ENCODE peak calls at places on chromosome 10, in nine cellular contexts. One of them, this sample, is unnamed.

GRCh38 chr10:32151876-32152275 is 95.7 kb upstream of the KIF5B start:
- DNase-seq in Peyer's patch: no peak
- DNase-seq in T-helper 17 cell: no peak
- DNase-seq in cortex of kidney: no peak
- DNase-seq in left cardiac atrium: no peak
- DNase-seq in SHP77 treated with DMSO at 0.1 percent for 48 hours: no peak
- DNase-seq in type B pancreatic cell: no peak
- DNase-seq in cardiac muscle cell: no peak
- DNase-seq in stimulated activated CD8-positive, alpha-beta memory T cell treated with anti-CD3 and anti-CD28 coated beads, Interleukin-12 subunit alpha, Interleukin-12 subunit beta, amount 100 ng/mL, for 4 hours: no peak
- DNase-seq in this sample: peak

GRCh38 chr10:99785646-99786045 is 3.2 kb downstream of the ABCC2 start:
- DNase-seq in left cardiac atrium: no peak
- DNase-seq in cardiac muscle cell: no peak
- DNase-seq in T-helper 17 cell: no peak
- DNase-seq in stimulated activated CD8-positive, alpha-beta memory T cell treated with anti-CD3 and anti-CD28 coated beads, Interleukin-12 subunit alpha, Interleukin-12 subunit beta, amount 100 ng/mL, for 4 hours: no peak
- DNase-seq in type B pancreatic cell: no peak
- DNase-seq in cortex of kidney: no peak
- DNase-seq in SHP77 treated with DMSO at 0.1 percent for 48 hours: no peak
- DNase-seq in Peyer's patch: no peak
- DNase-seq in this sample: no peak

GRCh38 chr10:132233501-132234075 is 46.8 kb downstream of the DPYSL4 start:
- DNase-seq in SHP77 treated with DMSO at 0.1 percent for 48 hours: no peak
- DNase-seq in type B pancreatic cell: no peak
- DNase-seq in T-helper 17 cell: no peak
- DNase-seq in cortex of kidney: no peak
- DNase-seq in cardiac muscle cell: no peak
- DNase-seq in stimulated activated CD8-positive, alpha-beta memory T cell treated with anti-CD3 and anti-CD28 coated beads, Interleukin-12 subunit alpha, Interleukin-12 subunit beta, amount 100 ng/mL, for 4 hours: no peak
- DNase-seq in Peyer's patch: no peak
- DNase-seq in left cardiac atrium: no peak
- DNase-seq in this sample: no peak

GRCh38 chr10:71598673-71599072 is 120.9 kb downstream of the C10orf105 start:
- DNase-seq in T-helper 17 cell: no peak
- DNase-seq in stimulated activated CD8-positive, alpha-beta memory T cell treated with anti-CD3 and anti-CD28 coated beads, Interleukin-12 subunit alpha, Interleukin-12 subunit beta, amount 100 ng/mL, for 4 hours: no peak
- DNase-seq in type B pancreatic cell: no peak
- DNase-seq in SHP77 treated with DMSO at 0.1 percent for 48 hours: no peak
- DNase-seq in Peyer's patch: no peak
- DNase-seq in cortex of kidney: no peak
- DNase-seq in left cardiac atrium: peak
- DNase-seq in cardiac muscle cell: no peak
- DNase-seq in this sample: no peak

GRCh38 chr10:132446661-132447445 is 49.9 kb downstream of the PWWP2B start:
- DNase-seq in cortex of kidney: no peak
- DNase-seq in type B pancreatic cell: no peak
- DNase-seq in left cardiac atrium: no peak
- DNase-seq in SHP77 treated with DMSO at 0.1 percent for 48 hours: peak
- DNase-seq in stimulated activated CD8-positive, alpha-beta memory T cell treated with anti-CD3 and anti-CD28 coated beads, Interleukin-12 subunit alpha, Interleukin-12 subunit beta, amount 100 ng/mL, for 4 hours: peak
- DNase-seq in Peyer's patch: peak
- DNase-seq in T-helper 17 cell: peak
- DNase-seq in cardiac muscle cell: peak
- DNase-seq in this sample: peak

GRCh38 chr10:77431209-77431611 is 206.4 kb downstream of the KCNMA1 start:
- DNase-seq in left cardiac atrium: no peak
- DNase-seq in cortex of kidney: no peak
- DNase-seq in SHP77 treated with DMSO at 0.1 percent for 48 hours: no peak
- DNase-seq in Peyer's patch: no peak
- DNase-seq in cardiac muscle cell: no peak
- DNase-seq in type B pancreatic cell: no peak
- DNase-seq in T-helper 17 cell: no peak
- DNase-seq in stimulated activated CD8-positive, alpha-beta memory T cell treated with anti-CD3 and anti-CD28 coated beads, Interleukin-12 subunit alpha, Interleukin-12 subunit beta, amount 100 ng/mL, for 4 hours: no peak
- DNase-seq in this sample: no peak

GRCh38 chr10:67629461-67629971 is 66.5 kb downstream of the CTNNA3 start:
- DNase-seq in cortex of kidney: no peak
- DNase-seq in left cardiac atrium: no peak
- DNase-seq in cardiac muscle cell: peak
- DNase-seq in T-helper 17 cell: no peak
- DNase-seq in stimulated activated CD8-positive, alpha-beta memory T cell treated with anti-CD3 and anti-CD28 coated beads, Interleukin-12 subunit alpha, Interleukin-12 subunit beta, amount 100 ng/mL, for 4 hours: no peak
- DNase-seq in SHP77 treated with DMSO at 0.1 percent for 48 hours: no peak
- DNase-seq in type B pancreatic cell: no peak
- DNase-seq in Peyer's patch: no peak
- DNase-seq in this sample: no peak

GRCh38 chr10:69807696-69808095 is 6.0 kb downstream of the COL13A1 start:
- DNase-seq in type B pancreatic cell: no peak
- DNase-seq in stimulated activated CD8-positive, alpha-beta memory T cell treated with anti-CD3 and anti-CD28 coated beads, Interleukin-12 subunit alpha, Interleukin-12 subunit beta, amount 100 ng/mL, for 4 hours: no peak
- DNase-seq in SHP77 treated with DMSO at 0.1 percent for 48 hours: no peak
- DNase-seq in cortex of kidney: no peak
- DNase-seq in T-helper 17 cell: no peak
- DNase-seq in Peyer's patch: no peak
- DNase-seq in left cardiac atrium: no peak
- DNase-seq in cardiac muscle cell: no peak
- DNase-seq in this sample: peak

GRCh38 chr10:51400354-51401096 is 298.9 kb downstream of the CSTF2T start:
- DNase-seq in left cardiac atrium: no peak
- DNase-seq in T-helper 17 cell: no peak
- DNase-seq in cortex of kidney: no peak
- DNase-seq in SHP77 treated with DMSO at 0.1 percent for 48 hours: no peak
- DNase-seq in cardiac muscle cell: no peak
- DNase-seq in type B pancreatic cell: no peak
- DNase-seq in Peyer's patch: no peak
- DNase-seq in stimulated activated CD8-positive, alpha-beta memory T cell treated with anti-CD3 and anti-CD28 coated beads, Interleukin-12 subunit alpha, Interleukin-12 subunit beta, amount 100 ng/mL, for 4 hours: no peak
- DNase-seq in this sample: no peak

GRCh38 chr10:96667401-96667800 is 52.9 kb downstream of the PIK3AP1 start:
- DNase-seq in left cardiac atrium: no peak
- DNase-seq in Peyer's patch: no peak
- DNase-seq in SHP77 treated with DMSO at 0.1 percent for 48 hours: no peak
- DNase-seq in cardiac muscle cell: no peak
- DNase-seq in cortex of kidney: no peak
- DNase-seq in stimulated activated CD8-positive, alpha-beta memory T cell treated with anti-CD3 and anti-CD28 coated beads, Interleukin-12 subunit alpha, Interleukin-12 subunit beta, amount 100 ng/mL, for 4 hours: no peak
- DNase-seq in T-helper 17 cell: no peak
- DNase-seq in type B pancreatic cell: no peak
- DNase-seq in this sample: no peak

GRCh38 chr10:121910673-121911420 is 17.0 kb downstream of the ATE1 start:
- DNase-seq in cardiac muscle cell: no peak
- DNase-seq in stimulated activated CD8-positive, alpha-beta memory T cell treated with anti-CD3 and anti-CD28 coated beads, Interleukin-12 subunit alpha, Interleukin-12 subunit beta, amount 100 ng/mL, for 4 hours: no peak
- DNase-seq in T-helper 17 cell: no peak
- DNase-seq in left cardiac atrium: no peak
- DNase-seq in Peyer's patch: no peak
- DNase-seq in cortex of kidney: no peak
- DNase-seq in SHP77 treated with DMSO at 0.1 percent for 48 hours: no peak
- DNase-seq in type B pancreatic cell: no peak
- DNase-seq in this sample: peak

GRCh38 chr10:86349940-86350630 is 16.5 kb downstream of the GRID1 start:
- DNase-seq in cortex of kidney: no peak
- DNase-seq in T-helper 17 cell: no peak
- DNase-seq in left cardiac atrium: no peak
- DNase-seq in cardiac muscle cell: no peak
- DNase-seq in SHP77 treated with DMSO at 0.1 percent for 48 hours: no peak
- DNase-seq in stimulated activated CD8-positive, alpha-beta memory T cell treated with anti-CD3 and anti-CD28 coated beads, Interleukin-12 subunit alpha, Interleukin-12 subunit beta, amount 100 ng/mL, for 4 hours: no peak
- DNase-seq in type B pancreatic cell: no peak
- DNase-seq in Peyer's patch: no peak
- DNase-seq in this sample: no peak

GRCh38 chr10:13231190-13231589 is 3.0 kb downstream of the UCMA start:
- DNase-seq in SHP77 treated with DMSO at 0.1 percent for 48 hours: no peak
- DNase-seq in stimulated activated CD8-positive, alpha-beta memory T cell treated with anti-CD3 and anti-CD28 coated beads, Interleukin-12 subunit alpha, Interleukin-12 subunit beta, amount 100 ng/mL, for 4 hours: no peak
- DNase-seq in left cardiac atrium: no peak
- DNase-seq in type B pancreatic cell: no peak
- DNase-seq in Peyer's patch: no peak
- DNase-seq in cortex of kidney: no peak
- DNase-seq in cardiac muscle cell: no peak
- DNase-seq in T-helper 17 cell: no peak
- DNase-seq in this sample: no peak

GRCh38 chr10:121088524-121088923 is 237.4 kb downstream of the WDR11 start:
- DNase-seq in Peyer's patch: no peak
- DNase-seq in cortex of kidney: no peak
- DNase-seq in SHP77 treated with DMSO at 0.1 percent for 48 hours: no peak
- DNase-seq in stimulated activated CD8-positive, alpha-beta memory T cell treated with anti-CD3 and anti-CD28 coated beads, Interleukin-12 subunit alpha, Interleukin-12 subunit beta, amount 100 ng/mL, for 4 hours: no peak
- DNase-seq in type B pancreatic cell: no peak
- DNase-seq in T-helper 17 cell: no peak
- DNase-seq in cardiac muscle cell: peak
- DNase-seq in left cardiac atrium: no peak
- DNase-seq in this sample: no peak

GRCh38 chr10:68561804-68562649 is 1.9 kb downstream of the TET1 start:
- DNase-seq in Peyer's patch: no peak
- DNase-seq in stimulated activated CD8-positive, alpha-beta memory T cell treated with anti-CD3 and anti-CD28 coated beads, Interleukin-12 subunit alpha, Interleukin-12 subunit beta, amount 100 ng/mL, for 4 hours: no peak
- DNase-seq in cortex of kidney: no peak
- DNase-seq in left cardiac atrium: no peak
- DNase-seq in type B pancreatic cell: no peak
- DNase-seq in T-helper 17 cell: no peak
- DNase-seq in cardiac muscle cell: peak
- DNase-seq in SHP77 treated with DMSO at 0.1 percent for 48 hours: no peak
- DNase-seq in this sample: peak

GRCh38 chr10:106978746-106979145 is 185.8 kb downstream of the SORCS1 start:
- DNase-seq in stimulated activated CD8-positive, alpha-beta memory T cell treated with anti-CD3 and anti-CD28 coated beads, Interleukin-12 subunit alpha, Interleukin-12 subunit beta, amount 100 ng/mL, for 4 hours: no peak
- DNase-seq in left cardiac atrium: no peak
- DNase-seq in cortex of kidney: no peak
- DNase-seq in T-helper 17 cell: no peak
- DNase-seq in SHP77 treated with DMSO at 0.1 percent for 48 hours: no peak
- DNase-seq in cardiac muscle cell: no peak
- DNase-seq in Peyer's patch: no peak
- DNase-seq in type B pancreatic cell: no peak
- DNase-seq in this sample: no peak

GRCh38 chr10:119333146-119333792 is 125.9 kb downstream of the GRK5 start:
- DNase-seq in cardiac muscle cell: no peak
- DNase-seq in type B pancreatic cell: no peak
- DNase-seq in T-helper 17 cell: no peak
- DNase-seq in cortex of kidney: no peak
- DNase-seq in stimulated activated CD8-positive, alpha-beta memory T cell treated with anti-CD3 and anti-CD28 coated beads, Interleukin-12 subunit alpha, Interleukin-12 subunit beta, amount 100 ng/mL, for 4 hours: peak
- DNase-seq in SHP77 treated with DMSO at 0.1 percent for 48 hours: no peak
- DNase-seq in Peyer's patch: peak
- DNase-seq in left cardiac atrium: no peak
- DNase-seq in this sample: peak

GRCh38 chr10:124388823-124389612 is 29.7 kb downstream of the OAT start:
- DNase-seq in SHP77 treated with DMSO at 0.1 percent for 48 hours: no peak
- DNase-seq in T-helper 17 cell: peak
- DNase-seq in Peyer's patch: peak
- DNase-seq in type B pancreatic cell: peak
- DNase-seq in cortex of kidney: peak
- DNase-seq in stimulated activated CD8-positive, alpha-beta memory T cell treated with anti-CD3 and anti-CD28 coated beads, Interleukin-12 subunit alpha, Interleukin-12 subunit beta, amount 100 ng/mL, for 4 hours: peak
- DNase-seq in left cardiac atrium: peak
- DNase-seq in cardiac muscle cell: peak
- DNase-seq in this sample: peak

GRCh38 chr10:100470367-100470766 is 7.6 kb downstream of the WNT8B start:
- DNase-seq in Peyer's patch: no peak
- DNase-seq in stimulated activated CD8-positive, alpha-beta memory T cell treated with anti-CD3 and anti-CD28 coated beads, Interleukin-12 subunit alpha, Interleukin-12 subunit beta, amount 100 ng/mL, for 4 hours: no peak
- DNase-seq in SHP77 treated with DMSO at 0.1 percent for 48 hours: no peak
- DNase-seq in left cardiac atrium: no peak
- DNase-seq in cardiac muscle cell: no peak
- DNase-seq in type B pancreatic cell: no peak
- DNase-seq in T-helper 17 cell: no peak
- DNase-seq in cortex of kidney: no peak
- DNase-seq in this sample: peak